ENCODE peak calls at places on chromosome X, in four cellular contexts. One of them, this sample, is unnamed.

GRCh38 chrX:123590842-123591491 is 141.9 kb downstream of the THOC2 start:
- DNase-seq in SW480: peak
- DNase-seq in adrenal gland: no peak
- DNase-seq in brain pericyte: no peak
- DNase-seq in this sample: no peak

GRCh38 chrX:109848451-109849050 is 115.5 kb upstream of the ACSL4 start:
- DNase-seq in SW480: no peak
- DNase-seq in adrenal gland: no peak
- DNase-seq in brain pericyte: no peak
- DNase-seq in this sample: no peak

GRCh38 chrX:20046270-20046669 is 55.4 kb upstream of the BCLAF3 start:
- DNase-seq in SW480: no peak
- DNase-seq in adrenal gland: no peak
- DNase-seq in brain pericyte: no peak
- DNase-seq in this sample: no peak

GRCh38 chrX:152733261-152733975 is at the start of the genes CSAG1 and MAGEA12:
- DNase-seq in SW480: no peak
- DNase-seq in adrenal gland: no peak
- DNase-seq in brain pericyte: no peak
- DNase-seq in this sample: no peak

GRCh38 chrX:8743126-8743732 is 11.3 kb upstream of the ANOS1 start:
- DNase-seq in SW480: peak
- DNase-seq in adrenal gland: peak
- DNase-seq in brain pericyte: no peak
- DNase-seq in this sample: peak

GRCh38 chrX:16484338-16484737 is 165.6 kb upstream of the S100G start:
- DNase-seq in SW480: peak
- DNase-seq in adrenal gland: no peak
- DNase-seq in brain pericyte: no peak
- DNase-seq in this sample: no peak

GRCh38 chrX:132692066-132692465 is 203.2 kb upstream of the MBNL3 start:
- DNase-seq in SW480: no peak
- DNase-seq in adrenal gland: no peak
- DNase-seq in brain pericyte: no peak
- DNase-seq in this sample: no peak

GRCh38 chrX:151370906-151371305 is 26.1 kb upstream of the VMA21 start:
- DNase-seq in SW480: no peak
- DNase-seq in adrenal gland: no peak
- DNase-seq in brain pericyte: no peak
- DNase-seq in this sample: no peak

This sample was measured in mucosa of gallbladder.